ENCODE peak calls at places on chromosomes 2 and 18, in eight cellular contexts. One of them, this sample, is unnamed.

GRCh38 chr18:77223653-77224052 is 26.0 kb upstream of the GALR1 start:
- DNase-seq in transverse colon: no peak
- DNase-seq in K562: no peak
- DNase-seq in upper lobe of left lung: no peak
- DNase-seq in breast epithelium: no peak
- DNase-seq in spleen: no peak
- DNase-seq in stomach: no peak
- DNase-seq in sigmoid colon: no peak
- DNase-seq in this sample: no peak

GRCh38 chr2:117726747-117727146 is 87.7 kb upstream of the DDX18 start:
- DNase-seq in transverse colon: no peak
- DNase-seq in K562: no peak
- DNase-seq in upper lobe of left lung: no peak
- DNase-seq in breast epithelium: no peak
- DNase-seq in spleen: no peak
- DNase-seq in stomach: no peak
- DNase-seq in sigmoid colon: no peak
- DNase-seq in this sample: no peak

GRCh38 chr2:8682719-8683667 is 1.1 kb downstream of the ID2 start:
- DNase-seq in transverse colon: peak
- DNase-seq in K562: no peak
- DNase-seq in upper lobe of left lung: peak
- DNase-seq in breast epithelium: peak
- DNase-seq in spleen: peak
- DNase-seq in stomach: peak
- DNase-seq in sigmoid colon: peak
- DNase-seq in this sample: no peak

GRCh38 chr18:13577091-13577697 is 149.2 kb downstream of the FAM210A start:
- DNase-seq in transverse colon: no peak
- DNase-seq in K562: no peak
- DNase-seq in upper lobe of left lung: no peak
- DNase-seq in breast epithelium: no peak
- DNase-seq in spleen: no peak
- DNase-seq in stomach: no peak
- DNase-seq in sigmoid colon: no peak
- DNase-seq in this sample: no peak

GRCh38 chr18:54129448-54130134 is 94.9 kb downstream of the MBD2 start:
- DNase-seq in transverse colon: no peak
- DNase-seq in K562: no peak
- DNase-seq in upper lobe of left lung: no peak
- DNase-seq in breast epithelium: no peak
- DNase-seq in spleen: no peak
- DNase-seq in stomach: no peak
- DNase-seq in sigmoid colon: no peak
- DNase-seq in this sample: no peak

GRCh38 chr18:3747176-3747973 is 297.4 kb downstream of the TGIF1 start:
- DNase-seq in transverse colon: no peak
- DNase-seq in K562: no peak
- DNase-seq in upper lobe of left lung: no peak
- DNase-seq in breast epithelium: no peak
- DNase-seq in spleen: no peak
- DNase-seq in stomach: no peak
- DNase-seq in sigmoid colon: no peak
- DNase-seq in this sample: no peak

GRCh38 chr2:75432761-75433361 is 127.9 kb downstream of the EVA1A start:
- DNase-seq in transverse colon: no peak
- DNase-seq in K562: no peak
- DNase-seq in upper lobe of left lung: no peak
- DNase-seq in breast epithelium: no peak
- DNase-seq in spleen: peak
- DNase-seq in stomach: no peak
- DNase-seq in sigmoid colon: no peak
- DNase-seq in this sample: no peak

GRCh38 chr2:202831241-202831997 is 40.1 kb downstream of the ICA1L start:
- DNase-seq in transverse colon: peak
- DNase-seq in K562: peak
- DNase-seq in upper lobe of left lung: no peak
- DNase-seq in breast epithelium: no peak
- DNase-seq in spleen: no peak
- DNase-seq in stomach: peak
- DNase-seq in sigmoid colon: no peak
- DNase-seq in this sample: no peak

GRCh38 chr2:240991378-240992263 is 6.8 kb upstream of the SNED1 start:
- DNase-seq in transverse colon: peak
- DNase-seq in K562: no peak
- DNase-seq in upper lobe of left lung: peak
- DNase-seq in breast epithelium: peak
- DNase-seq in spleen: peak
- DNase-seq in stomach: peak
- DNase-seq in sigmoid colon: peak
- DNase-seq in this sample: no peak

GRCh38 chr18:60549338-60549960 is 176.9 kb upstream of the MC4R start:
- DNase-seq in transverse colon: no peak
- DNase-seq in K562: peak
- DNase-seq in upper lobe of left lung: no peak
- DNase-seq in breast epithelium: no peak
- DNase-seq in spleen: no peak
- DNase-seq in stomach: no peak
- DNase-seq in sigmoid colon: no peak
- DNase-seq in this sample: no peak

GRCh38 chr2:127670055-127670956 is 5.0 kb downstream of the LIMS2 start:
- DNase-seq in transverse colon: no peak
- DNase-seq in K562: no peak
- DNase-seq in upper lobe of left lung: no peak
- DNase-seq in breast epithelium: no peak
- DNase-seq in spleen: no peak
- DNase-seq in stomach: peak
- DNase-seq in sigmoid colon: peak
- DNase-seq in this sample: no peak

GRCh38 chr2:99648115-99648850 is 158.5 kb upstream of the REV1 start:
- DNase-seq in transverse colon: no peak
- DNase-seq in K562: no peak
- DNase-seq in upper lobe of left lung: no peak
- DNase-seq in breast epithelium: no peak
- DNase-seq in spleen: no peak
- DNase-seq in stomach: no peak
- DNase-seq in sigmoid colon: no peak
- DNase-seq in this sample: no peak

GRCh38 chr2:60260646-60261296 is 292.7 kb downstream of the BCL11A start:
- DNase-seq in transverse colon: no peak
- DNase-seq in K562: no peak
- DNase-seq in upper lobe of left lung: no peak
- DNase-seq in breast epithelium: peak
- DNase-seq in spleen: no peak
- DNase-seq in stomach: peak
- DNase-seq in sigmoid colon: no peak
- DNase-seq in this sample: no peak

GRCh38 chr2:198141726-198142125 is 337.3 kb downstream of the PLCL1 start:
- DNase-seq in transverse colon: no peak
- DNase-seq in K562: no peak
- DNase-seq in upper lobe of left lung: no peak
- DNase-seq in breast epithelium: no peak
- DNase-seq in spleen: no peak
- DNase-seq in stomach: no peak
- DNase-seq in sigmoid colon: no peak
- DNase-seq in this sample: no peak

GRCh38 chr2:60906395-60906794 is 25.0 kb downstream of the REL start:
- DNase-seq in transverse colon: no peak
- DNase-seq in K562: no peak
- DNase-seq in upper lobe of left lung: no peak
- DNase-seq in breast epithelium: no peak
- DNase-seq in spleen: no peak
- DNase-seq in stomach: no peak
- DNase-seq in sigmoid colon: no peak
- DNase-seq in this sample: no peak

GRCh38 chr2:96099861-96100798 is 16.2 kb downstream of the ADRA2B start:
- DNase-seq in transverse colon: peak
- DNase-seq in K562: no peak
- DNase-seq in upper lobe of left lung: no peak
- DNase-seq in breast epithelium: no peak
- DNase-seq in spleen: peak
- DNase-seq in stomach: no peak
- DNase-seq in sigmoid colon: peak
- DNase-seq in this sample: no peak

GRCh38 chr18:5424903-5425302 is 118.9 kb downstream of the EPB41L3 start:
- DNase-seq in transverse colon: no peak
- DNase-seq in K562: no peak
- DNase-seq in upper lobe of left lung: no peak
- DNase-seq in breast epithelium: no peak
- DNase-seq in spleen: no peak
- DNase-seq in stomach: no peak
- DNase-seq in sigmoid colon: no peak
- DNase-seq in this sample: no peak

GRCh38 chr2:70664525-70664924 is 103.5 kb downstream of the ADD2 start:
- DNase-seq in transverse colon: no peak
- DNase-seq in K562: no peak
- DNase-seq in upper lobe of left lung: no peak
- DNase-seq in breast epithelium: no peak
- DNase-seq in spleen: peak
- DNase-seq in stomach: no peak
- DNase-seq in sigmoid colon: peak
- DNase-seq in this sample: no peak

GRCh38 chr2:16094851-16095250 is 154.5 kb downstream of the MYCN start:
- DNase-seq in transverse colon: no peak
- DNase-seq in K562: no peak
- DNase-seq in upper lobe of left lung: no peak
- DNase-seq in breast epithelium: no peak
- DNase-seq in spleen: no peak
- DNase-seq in stomach: no peak
- DNase-seq in sigmoid colon: no peak
- DNase-seq in this sample: no peak
- TF ChIP-seq CTCF in transverse colon: no peak
- TF ChIP-seq CTCF in K562: no peak
- TF ChIP-seq CTCF in upper lobe of left lung: no peak
- TF ChIP-seq CTCF in breast epithelium: no peak
- TF ChIP-seq CTCF in spleen: no peak
- TF ChIP-seq CTCF in stomach: no peak
- TF ChIP-seq CTCF in sigmoid colon: no peak
- TF ChIP-seq CTCF in this sample: no peak

GRCh38 chr2:106890611-106891010 is 4.6 kb upstream of the ST6GAL2 start:
- DNase-seq in transverse colon: no peak
- DNase-seq in K562: no peak
- DNase-seq in upper lobe of left lung: peak
- DNase-seq in breast epithelium: no peak
- DNase-seq in spleen: no peak
- DNase-seq in stomach: no peak
- DNase-seq in sigmoid colon: no peak
- DNase-seq in this sample: no peak
- TF ChIP-seq POLR2A in transverse colon: no peak
- TF ChIP-seq POLR2A in K562: no peak
- TF ChIP-seq POLR2A in upper lobe of left lung: no peak
- TF ChIP-seq POLR2A in breast epithelium: no peak
- TF ChIP-seq POLR2A in spleen: no peak
- TF ChIP-seq POLR2A in stomach: no peak
- TF ChIP-seq POLR2A in sigmoid colon: no peak
- TF ChIP-seq POLR2A in this sample: no peak

DNA sequence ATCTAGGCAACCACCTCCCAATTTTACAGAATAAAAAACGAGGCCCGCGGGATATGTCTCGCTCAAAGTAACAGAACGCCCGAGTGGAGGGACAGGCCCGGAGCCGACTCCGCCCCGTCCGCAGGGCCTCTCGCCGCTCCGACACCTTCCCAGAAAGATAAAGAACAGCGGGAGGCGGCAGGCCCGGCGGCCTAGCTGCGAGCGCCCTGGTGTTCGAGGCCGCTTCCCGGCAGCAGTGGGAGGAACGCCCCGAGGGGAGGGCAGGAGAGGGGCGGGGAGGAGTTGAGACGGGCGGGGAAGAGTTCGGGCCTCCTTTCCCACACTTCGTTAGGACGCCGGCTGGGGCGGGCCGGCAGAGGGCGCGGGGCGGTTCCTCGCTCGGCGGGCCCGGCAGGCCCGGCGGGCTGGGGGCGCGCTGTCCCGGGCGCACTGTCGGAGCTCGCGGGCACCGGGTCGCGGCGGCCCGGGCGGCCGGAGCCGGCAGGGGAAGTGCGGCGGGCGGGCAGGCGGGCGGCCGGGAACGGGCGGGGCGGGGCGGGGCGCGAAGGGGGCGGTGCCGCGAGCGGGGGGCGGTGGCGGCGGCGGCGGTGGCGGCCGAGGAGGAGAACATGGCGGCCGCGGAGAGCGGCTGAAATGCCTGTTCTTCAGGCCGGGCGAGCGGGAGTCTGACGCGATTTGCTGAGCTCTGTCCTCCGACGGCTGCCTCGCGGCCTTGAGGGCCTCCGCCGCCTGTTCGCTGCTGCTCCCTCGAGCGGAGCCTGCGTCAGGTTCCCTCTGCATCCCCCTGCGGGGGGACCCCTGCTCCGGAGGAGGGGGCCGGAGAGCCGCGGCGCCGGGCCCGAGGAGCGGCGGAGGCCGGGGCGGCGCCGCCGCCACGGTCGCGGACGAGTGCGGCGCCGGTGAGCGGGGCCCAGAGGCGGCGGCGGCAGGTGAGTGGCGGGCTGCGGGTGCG is at the start of gene NCOA1:
- DNase-seq in transverse colon: peak
- DNase-seq in K562: peak
- DNase-seq in upper lobe of left lung: peak
- DNase-seq in breast epithelium: peak
- DNase-seq in spleen: peak
- DNase-seq in stomach: peak
- DNase-seq in sigmoid colon: peak
- DNase-seq in this sample: peak
- TF ChIP-seq POLR2AphosphoS5 in transverse colon: peak
- TF ChIP-seq POLR2AphosphoS5 in K562: peak
- TF ChIP-seq POLR2AphosphoS5 in upper lobe of left lung: peak
- TF ChIP-seq POLR2AphosphoS5 in breast epithelium: peak
- TF ChIP-seq POLR2AphosphoS5 in spleen: peak
- TF ChIP-seq POLR2AphosphoS5 in stomach: no peak
- TF ChIP-seq POLR2AphosphoS5 in sigmoid colon: peak
- TF ChIP-seq POLR2AphosphoS5 in this sample: no peak

GRCh38 chr2:39377226-39377939 is 59.7 kb downstream of the MAP4K3 start:
- DNase-seq in transverse colon: peak
- DNase-seq in K562: peak
- DNase-seq in upper lobe of left lung: no peak
- DNase-seq in breast epithelium: no peak
- DNase-seq in spleen: no peak
- DNase-seq in stomach: no peak
- DNase-seq in sigmoid colon: no peak
- DNase-seq in this sample: no peak

GRCh38 chr2:39380525-39381150 is 56.4 kb downstream of the MAP4K3 start:
- DNase-seq in transverse colon: no peak
- DNase-seq in K562: no peak
- DNase-seq in upper lobe of left lung: no peak
- DNase-seq in breast epithelium: no peak
- DNase-seq in spleen: no peak
- DNase-seq in stomach: no peak
- DNase-seq in sigmoid colon: no peak
- DNase-seq in this sample: no peak

GRCh38 chr2:39381653-39382052 is 55.4 kb downstream of the MAP4K3 start:
- DNase-seq in transverse colon: no peak
- DNase-seq in K562: peak
- DNase-seq in upper lobe of left lung: no peak
- DNase-seq in breast epithelium: no peak
- DNase-seq in spleen: no peak
- DNase-seq in stomach: no peak
- DNase-seq in sigmoid colon: no peak
- DNase-seq in this sample: no peak

GRCh38 chr2:39379643-39380524 is 57.2 kb downstream of the MAP4K3 start:
- DNase-seq in transverse colon: no peak
- DNase-seq in K562: peak
- DNase-seq in upper lobe of left lung: no peak
- DNase-seq in breast epithelium: no peak
- DNase-seq in spleen: no peak
- DNase-seq in stomach: no peak
- DNase-seq in sigmoid colon: no peak
- DNase-seq in this sample: no peak

GRCh38 chr2:39378968-39379367 is 58.1 kb downstream of the MAP4K3 start:
- DNase-seq in transverse colon: no peak
- DNase-seq in K562: no peak
- DNase-seq in upper lobe of left lung: no peak
- DNase-seq in breast epithelium: no peak
- DNase-seq in spleen: no peak
- DNase-seq in stomach: no peak
- DNase-seq in sigmoid colon: no peak
- DNase-seq in this sample: no peak
- TF ChIP-seq CTCF in transverse colon: no peak
- TF ChIP-seq CTCF in K562: no peak
- TF ChIP-seq CTCF in upper lobe of left lung: no peak
- TF ChIP-seq CTCF in breast epithelium: no peak
- TF ChIP-seq CTCF in spleen: no peak
- TF ChIP-seq CTCF in stomach: no peak
- TF ChIP-seq CTCF in sigmoid colon: no peak
- TF ChIP-seq CTCF in this sample: no peak

This sample was measured in vagina.